ENCODE peak calls at places on chromosomes 2 and 18, in six cellular contexts. Z is kidney epithelial cell, I is AG04450, E is breast epithelium, K is cardiac muscle cell, H is HFFc6. P is an unnamed sample.

GRCh38 chr2:88159955-88160415 is 10.2 kb upstream of the THNSL2 start:
- DNase-seq in H (peak), E (peak), K (peak), I (peak), Z (no peak), P (peak)

GRCh38 chr2:199955007-199955338 is 318 bp downstream of the TYW5 start:
- DNase-seq in H (peak), E (no peak), Z (no peak), K (no peak), I (no peak), P (no peak)

GRCh38 chr2:42922790-42923631 is 130.6 kb upstream of the HAAO start:
- DNase-seq in K (peak), H (peak), I (no peak), E (peak), Z (no peak), P (no peak)

GRCh38 chr2:71291398-71291797 is 40.2 kb upstream of the ZNF638 start:
- DNase-seq in K (peak), I (no peak), Z (no peak), E (no peak), H (no peak), P (no peak)

GRCh38 chr18:22169011-22169888 is at the start of gene GATA6:
- DNase-seq in E (peak), K (peak), H (peak), Z (peak), I (peak), P (peak)

GRCh38 chr2:131034122-131035051 is 58.9 kb downstream of the FAM168B start:
- DNase-seq in H (no peak), Z (no peak), K (peak), E (no peak), I (no peak), P (no peak)

GRCh38 chr2:1594281-1595171 is 149.8 kb downstream of the PXDN start:
- DNase-seq in I (no peak), E (no peak), Z (no peak), H (no peak), K (no peak), P (no peak)

GRCh38 chr2:94997981-94998920 is 27.3 kb upstream of the MAL start:
- DNase-seq in E (peak), Z (no peak), H (no peak), K (no peak), I (no peak), P (no peak)

GRCh38 chr2:134936691-134937090 is 18.1 kb downstream of the CCNT2 start:
- DNase-seq in Z (no peak), H (no peak), E (no peak), K (no peak), I (no peak), P (no peak)

GRCh38 chr2:199160677-199161465 is 296.9 kb downstream of the SATB2 start:
- DNase-seq in I (peak), Z (peak), E (no peak), H (peak), K (peak), P (peak)

GRCh38 chr2:74334931-74335333 is 8.3 kb downstream of the SLC4A5 start:
- DNase-seq in Z (peak), I (peak), H (peak), K (peak), E (peak), P (peak)

GRCh38 chr18:35095983-35096676 is 54.9 kb downstream of the MAPRE2 start:
- DNase-seq in H (peak), I (no peak), K (no peak), Z (no peak), E (no peak), P (no peak)

GRCh38 chr2:215747244-215747620 is 266.1 kb downstream of the MREG start:
- DNase-seq in H (no peak), I (no peak), Z (no peak), K (no peak), E (no peak), P (no peak)

GRCh38 chr2:215540646-215541045 is 104.8 kb upstream of the FN1 start:
- DNase-seq in K (peak), I (peak), Z (peak), E (no peak), H (peak), P (peak)

GRCh38 chr2:88668862-88669261 is 22.6 kb upstream of the RPIA start:
- DNase-seq in H (no peak), E (no peak), K (no peak), Z (no peak), I (no peak), P (no peak)

GRCh38 chr2:26922638-26923466 is 47.6 kb upstream of the MAPRE3 start:
- DNase-seq in E (no peak), Z (peak), K (peak), I (no peak), H (no peak), P (peak)

GRCh38 chr2:222756951-222757645 is 85.6 kb downstream of the MOGAT1 start:
- DNase-seq in Z (peak), H (peak), E (no peak), K (peak), I (peak), P (no peak)

GRCh38 chr2:103132536-103133217 is 370.8 kb downstream of the TMEM182 start:
- DNase-seq in I (no peak), E (no peak), Z (no peak), K (no peak), H (no peak), P (no peak)

GRCh38 chr2:217886720-217887309 is 116.0 kb downstream of the TNS1 start:
- DNase-seq in I (peak), Z (no peak), K (peak), E (no peak), H (peak), P (peak)
- TF ChIP-seq CTCF in I (peak), Z (peak), K (peak), E (peak), H (peak), P (peak)

GRCh38 chr2:138501427-138502252 is at the start of gene SPOPL:
- DNase-seq in Z (peak), K (peak), E (peak), H (peak), I (peak), P (peak)
- TF ChIP-seq CTCF in Z (peak), K (no peak), E (no peak), H (peak), I (no peak), P (no peak)

GRCh38 chr2:13046557-13047165 is 329.9 kb downstream of the TRIB2 start:
- DNase-seq in E (no peak), K (peak), I (no peak), Z (no peak), H (peak), P (peak)
- TF ChIP-seq CTCF in E (no peak), K (peak), I (peak), Z (peak), H (peak), P (no peak)

GRCh38 chr2:220894069-220894468 is 678.0 kb downstream of the EPHA4 start:
- DNase-seq in Z (no peak), H (peak), E (no peak), K (no peak), I (peak), P (no peak)
- TF ChIP-seq CTCF in Z (no peak), H (no peak), E (no peak), K (no peak), I (no peak), P (no peak)

DNA sequence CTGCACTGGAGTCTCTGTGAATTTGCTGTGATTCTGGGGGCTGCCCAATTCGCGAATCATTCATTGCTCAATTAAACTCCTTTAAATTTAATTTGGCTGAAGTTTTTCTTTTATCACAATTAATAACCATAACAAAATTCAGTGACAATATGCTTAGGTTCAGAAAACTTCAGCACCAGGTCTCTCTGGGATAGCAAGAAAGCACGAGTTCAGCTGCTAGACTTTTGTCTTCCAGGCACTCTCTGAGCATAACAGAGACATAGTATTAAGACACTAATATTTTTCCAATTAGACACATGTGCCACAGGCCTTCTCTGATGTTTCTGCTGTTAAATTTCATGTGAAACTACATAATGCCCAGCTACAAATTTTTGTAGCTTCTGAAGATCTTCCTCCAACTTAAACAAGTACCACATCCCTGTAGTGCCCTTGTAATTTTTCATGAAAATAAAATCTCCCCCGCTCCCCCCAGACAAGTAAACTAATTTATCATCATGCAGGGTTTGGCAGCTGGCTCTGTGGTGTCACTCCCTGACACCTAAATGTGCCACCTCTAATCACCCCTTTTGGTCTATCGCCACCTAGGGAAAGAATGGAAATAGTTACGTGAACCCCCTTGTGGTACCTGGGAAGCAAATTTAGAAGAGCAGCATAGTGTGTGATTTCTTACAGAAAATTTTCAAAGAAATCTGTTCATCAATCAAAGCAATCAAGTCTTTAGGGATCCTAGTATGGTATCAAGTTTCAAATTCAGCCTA is 94.1 kb downstream of the CSRNP3 start:
- DNase-seq in H (no peak), Z (no peak), K (no peak), E (no peak), I (no peak), P (no peak)
- TF ChIP-seq CTCF in H (no peak), Z (peak), K (peak), E (no peak), I (peak), P (no peak)

GRCh38 chr2:232979871-232980461 is 33.1 kb downstream of the NGEF start:
- DNase-seq in K (peak), H (peak), I (peak), Z (peak), E (no peak), P (no peak)
- TF ChIP-seq CTCF in K (no peak), H (peak), I (peak), Z (peak), E (no peak), P (peak)

DNA sequence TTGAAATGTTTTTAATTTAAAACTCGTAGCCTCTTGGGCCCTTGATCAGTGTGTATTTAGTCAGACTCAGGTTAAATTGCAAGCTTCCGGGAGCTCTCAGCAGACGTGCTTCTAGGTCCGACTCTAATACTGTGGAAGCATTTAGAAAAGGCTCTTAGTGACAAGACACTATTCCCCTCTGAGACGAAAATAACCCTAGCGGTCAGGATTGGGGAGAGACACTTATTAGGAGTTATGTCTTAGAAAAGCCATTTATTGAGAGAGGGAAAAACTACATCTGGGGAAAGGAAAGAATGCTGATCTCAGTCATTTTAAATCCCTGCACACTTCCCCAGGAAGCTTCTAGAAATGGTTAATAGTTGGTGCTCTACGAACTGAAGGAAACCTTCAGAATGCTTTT is 110.5 kb upstream of the NCK2 start:
- DNase-seq in I (no peak), H (no peak), E (no peak), Z (no peak), K (no peak), P (no peak)
- TF ChIP-seq CTCF in I (no peak), H (peak), E (no peak), Z (no peak), K (no peak), P (no peak)

DNA sequence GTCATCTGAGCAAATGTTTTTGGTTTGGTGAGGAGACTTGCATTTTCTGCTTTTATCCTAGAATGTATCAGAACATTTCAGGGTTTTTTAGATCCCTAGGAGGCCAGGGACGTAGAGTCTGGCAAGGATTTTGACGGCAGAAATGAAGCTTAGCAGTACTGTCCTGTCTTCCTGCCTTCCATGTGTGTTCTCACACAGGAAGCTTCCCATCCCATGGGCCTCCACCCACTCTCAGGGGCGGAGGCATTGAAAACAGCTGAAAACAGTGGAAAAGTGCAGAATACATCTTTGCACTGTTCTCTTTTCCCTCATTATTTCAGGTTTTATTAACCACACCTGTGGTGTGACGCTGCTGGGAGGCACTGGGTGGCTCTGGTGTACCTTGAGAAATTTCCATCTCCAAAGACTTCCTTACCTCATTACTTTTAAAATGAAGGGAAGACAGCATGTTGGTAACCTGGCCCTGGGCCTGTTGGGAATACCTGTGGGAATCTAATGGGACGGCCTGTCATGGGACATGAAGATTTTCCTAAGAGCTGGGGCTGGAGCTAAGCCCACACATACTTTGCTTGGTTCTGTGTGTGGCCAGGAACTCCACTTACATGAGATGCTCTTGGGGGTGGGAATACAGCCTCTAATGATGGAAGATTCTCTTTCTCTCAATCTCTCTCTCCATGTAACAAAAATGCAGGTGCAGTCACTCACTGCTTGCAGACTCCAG is 20.5 kb downstream of the PCARE start:
- DNase-seq in E (peak), K (peak), I (no peak), H (no peak), Z (no peak), P (no peak)
- TF ChIP-seq CTCF in E (no peak), K (peak), I (no peak), H (no peak), Z (peak), P (peak)

GRCh38 chr2:37872192-37872545 is 52.9 kb upstream of the RMDN2 start:
- DNase-seq in K (no peak), Z (no peak), E (no peak), H (no peak), I (no peak), P (no peak)
- TF ChIP-seq CTCF in K (no peak), Z (no peak), E (no peak), H (no peak), I (no peak), P (no peak)

P was measured in astrocyte of the cerebellum.